ENCODE peak calls at places on chromosomes 7 and 10, in six cellular contexts. One of them, this sample, is unnamed.

GRCh38 chr7:131108212-131108980 is 219.3 kb upstream of the MKLN1 start:
- DNase-seq in NB4: peak; percentile 12
- DNase-seq in hepatocyte: no peak
- DNase-seq in GM12878: no peak
- DNase-seq in mammary epithelial cell: peak; percentile 23
- DNase-seq in foreskin fibroblast: no peak
- DNase-seq in this sample: peak; percentile 15

GRCh38 chr7:51054231-51054630 is 262.4 kb downstream of the COBL start:
- DNase-seq in NB4: no peak
- DNase-seq in hepatocyte: no peak
- DNase-seq in GM12878: no peak
- DNase-seq in mammary epithelial cell: no peak
- DNase-seq in foreskin fibroblast: no peak
- DNase-seq in this sample: no peak

GRCh38 chr7:143892527-143893300 is 9.3 kb downstream of the TCAF1 start:
- DNase-seq in NB4: peak; percentile 64
- DNase-seq in hepatocyte: no peak
- DNase-seq in GM12878: peak; percentile 19
- DNase-seq in mammary epithelial cell: peak; percentile 35
- DNase-seq in foreskin fibroblast: peak; percentile 38
- DNase-seq in this sample: peak; percentile 58

GRCh38 chr10:71542476-71542875 is 145.8 kb downstream of the CDH23 start:
- DNase-seq in NB4: no peak
- DNase-seq in hepatocyte: no peak
- DNase-seq in GM12878: no peak
- DNase-seq in mammary epithelial cell: no peak
- DNase-seq in foreskin fibroblast: no peak
- DNase-seq in this sample: no peak

GRCh38 chr7:70835658-70836057 is 296.3 kb upstream of the GALNT17 start:
- DNase-seq in NB4: no peak
- DNase-seq in hepatocyte: no peak
- DNase-seq in GM12878: no peak
- DNase-seq in mammary epithelial cell: no peak
- DNase-seq in foreskin fibroblast: no peak
- DNase-seq in this sample: no peak

GRCh38 chr7:44201813-44202212 is 1.0 kb downstream of the YKT6 start:
- DNase-seq in NB4: no peak
- DNase-seq in hepatocyte: no peak
- DNase-seq in GM12878: no peak
- DNase-seq in mammary epithelial cell: peak; percentile 39
- DNase-seq in foreskin fibroblast: no peak
- DNase-seq in this sample: peak; percentile 9

GRCh38 chr7:50262916-50263690 is 41.4 kb upstream of the IKZF1 start:
- DNase-seq in NB4: peak; percentile 89
- DNase-seq in hepatocyte: no peak
- DNase-seq in GM12878: no peak
- DNase-seq in mammary epithelial cell: peak; percentile 14
- DNase-seq in foreskin fibroblast: no peak
- DNase-seq in this sample: no peak

GRCh38 chr7:47688311-47689100 is 106.6 kb upstream of the TNS3 start:
- DNase-seq in NB4: no peak
- DNase-seq in hepatocyte: no peak
- DNase-seq in GM12878: no peak
- DNase-seq in mammary epithelial cell: no peak
- DNase-seq in foreskin fibroblast: no peak
- DNase-seq in this sample: no peak

GRCh38 chr7:158727690-158728089 is 23.1 kb upstream of the NCAPG2 start:
- DNase-seq in NB4: no peak
- DNase-seq in hepatocyte: no peak
- DNase-seq in GM12878: no peak
- DNase-seq in mammary epithelial cell: no peak
- DNase-seq in foreskin fibroblast: no peak
- DNase-seq in this sample: no peak

GRCh38 chr7:5543361-5543760 is 119.7 kb upstream of the TNRC18 start:
- DNase-seq in NB4: no peak
- DNase-seq in hepatocyte: no peak
- DNase-seq in GM12878: no peak
- DNase-seq in mammary epithelial cell: no peak
- DNase-seq in foreskin fibroblast: no peak
- DNase-seq in this sample: no peak

GRCh38 chr10:114764656-114765055 is 56.9 kb upstream of the FHIP2A start:
- DNase-seq in NB4: no peak
- DNase-seq in hepatocyte: no peak
- DNase-seq in GM12878: no peak
- DNase-seq in mammary epithelial cell: no peak
- DNase-seq in foreskin fibroblast: no peak
- DNase-seq in this sample: no peak

GRCh38 chr10:27713906-27714305 is 31.7 kb downstream of the MKX start:
- DNase-seq in NB4: no peak
- DNase-seq in hepatocyte: no peak
- DNase-seq in GM12878: no peak
- DNase-seq in mammary epithelial cell: no peak
- DNase-seq in foreskin fibroblast: no peak
- DNase-seq in this sample: no peak

GRCh38 chr7:139471740-139472353 is 11.6 kb downstream of the KLRG2 start:
- DNase-seq in NB4: no peak
- DNase-seq in hepatocyte: no peak
- DNase-seq in GM12878: no peak
- DNase-seq in mammary epithelial cell: peak; percentile 11
- DNase-seq in foreskin fibroblast: no peak
- DNase-seq in this sample: no peak

GRCh38 chr7:139482662-139483466 is 609 bp downstream of the KLRG2 start:
- DNase-seq in NB4: peak; percentile 55
- DNase-seq in hepatocyte: peak; percentile 41
- DNase-seq in GM12878: no peak
- DNase-seq in mammary epithelial cell: peak; percentile 20
- DNase-seq in foreskin fibroblast: no peak
- DNase-seq in this sample: no peak

GRCh38 chr10:33412261-33413092 is 78.0 kb upstream of the NRP1 start:
- DNase-seq in NB4: no peak
- DNase-seq in hepatocyte: peak; percentile 23
- DNase-seq in GM12878: no peak
- DNase-seq in mammary epithelial cell: peak; percentile 85
- DNase-seq in foreskin fibroblast: peak; percentile 91
- DNase-seq in this sample: peak; percentile 92

GRCh38 chr7:102841290-102841689 is 71.5 kb upstream of the LRRC17 start:
- DNase-seq in NB4: no peak
- DNase-seq in hepatocyte: no peak
- DNase-seq in GM12878: peak; percentile 24
- DNase-seq in mammary epithelial cell: no peak
- DNase-seq in foreskin fibroblast: no peak
- DNase-seq in this sample: no peak

GRCh38 chr10:95655571-95656290 is 780 bp downstream of the ALDH18A1 start:
- DNase-seq in NB4: peak; percentile 57
- DNase-seq in hepatocyte: peak; percentile 39
- DNase-seq in GM12878: peak; percentile 15
- DNase-seq in mammary epithelial cell: peak; percentile 12
- DNase-seq in foreskin fibroblast: peak; percentile 20
- DNase-seq in this sample: peak; percentile 22

GRCh38 chr7:96800824-96801223 is 91.2 kb upstream of the SEM1 start:
- DNase-seq in NB4: no peak
- DNase-seq in hepatocyte: no peak
- DNase-seq in GM12878: no peak
- DNase-seq in mammary epithelial cell: peak; percentile 62
- DNase-seq in foreskin fibroblast: no peak
- DNase-seq in this sample: no peak

GRCh38 chr7:69832356-69832755 is 234.1 kb downstream of the AUTS2 start:
- DNase-seq in NB4: no peak
- DNase-seq in hepatocyte: no peak
- DNase-seq in GM12878: no peak
- DNase-seq in mammary epithelial cell: no peak
- DNase-seq in foreskin fibroblast: no peak
- DNase-seq in this sample: no peak

GRCh38 chr10:28722065-28722803 is 44.9 kb downstream of the BAMBI start:
- DNase-seq in NB4: no peak
- DNase-seq in hepatocyte: peak; percentile 57
- DNase-seq in GM12878: no peak
- DNase-seq in mammary epithelial cell: peak; percentile 12
- DNase-seq in foreskin fibroblast: peak; percentile 35
- DNase-seq in this sample: peak; percentile 14

GRCh38 chr10:70779685-70780369 is 5.3 kb downstream of the TBATA start:
- DNase-seq in NB4: no peak
- DNase-seq in hepatocyte: no peak
- DNase-seq in GM12878: no peak
- DNase-seq in mammary epithelial cell: no peak
- DNase-seq in foreskin fibroblast: no peak
- DNase-seq in this sample: no peak

GRCh38 chr7:5714657-5715337 is 66.7 kb downstream of the RNF216 start:
- DNase-seq in NB4: no peak
- DNase-seq in hepatocyte: no peak
- DNase-seq in GM12878: no peak
- DNase-seq in mammary epithelial cell: no peak
- DNase-seq in foreskin fibroblast: no peak
- DNase-seq in this sample: no peak

DNA sequence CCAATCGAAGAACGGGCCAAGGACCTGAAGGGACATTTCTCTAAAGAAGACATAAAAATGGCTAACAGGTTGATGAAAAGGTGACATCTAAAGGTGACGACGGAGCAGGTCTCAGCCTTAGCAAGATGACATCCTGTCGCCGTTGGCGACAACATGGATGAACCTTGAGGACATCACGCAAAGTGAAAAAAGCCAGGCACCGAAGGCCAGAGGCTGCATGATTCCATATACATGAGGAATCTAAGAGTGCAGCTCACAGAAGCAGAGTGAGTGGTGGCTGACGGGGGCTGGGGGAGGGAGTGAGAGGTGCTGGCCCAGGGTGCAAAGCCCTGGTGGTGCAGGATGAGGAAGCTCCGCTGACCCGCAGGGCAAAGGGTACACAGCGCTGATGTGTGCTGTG is 34.1 kb upstream of the NKX6-2 start:
- DNase-seq in NB4: no peak
- DNase-seq in hepatocyte: no peak
- DNase-seq in GM12878: no peak
- DNase-seq in mammary epithelial cell: no peak
- DNase-seq in foreskin fibroblast: no peak
- DNase-seq in this sample: no peak
- H3K4me3 ChIP-seq in NB4: no peak overlapping the region
- H3K4me3 ChIP-seq in hepatocyte: no peak overlapping the region
- H3K4me3 ChIP-seq in GM12878: no peak overlapping the region
- H3K4me3 ChIP-seq in mammary epithelial cell: no peak overlapping the region
- H3K4me3 ChIP-seq in foreskin fibroblast: no peak overlapping the region
- H3K4me3 ChIP-seq in this sample: no peak overlapping the region

DNA sequence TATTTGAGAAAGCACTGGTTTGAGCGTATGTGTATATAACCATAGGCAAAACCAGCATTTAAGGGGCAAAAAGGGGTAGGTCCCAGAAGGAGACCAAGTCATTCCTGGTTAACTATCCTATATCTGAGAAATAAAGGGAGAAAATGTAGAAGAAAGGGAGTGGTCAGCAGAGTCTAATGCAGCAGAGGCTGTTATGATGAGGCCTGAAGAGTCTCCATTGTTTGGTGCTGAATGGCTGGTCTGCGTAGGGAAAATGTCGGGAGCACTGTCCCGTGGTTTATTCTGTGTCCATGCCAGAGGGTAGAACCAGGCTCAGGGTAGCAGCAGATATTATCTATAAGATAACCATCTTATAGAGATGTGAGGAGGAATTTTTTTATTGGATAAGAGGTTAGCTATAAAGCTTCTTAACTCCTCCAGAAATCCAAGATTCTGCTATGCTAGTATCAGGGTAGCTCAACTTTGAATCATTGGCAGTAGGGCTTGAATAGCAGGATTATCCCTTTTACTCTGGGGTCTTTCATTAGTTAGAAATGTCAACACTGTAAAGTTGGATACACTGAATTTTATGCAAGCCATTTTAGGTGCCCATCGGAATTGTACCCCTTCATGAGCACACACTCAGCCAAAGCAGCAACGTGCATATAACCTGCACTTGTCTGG is 312.1 kb upstream of the FZD1 start:
- DNase-seq in NB4: no peak
- DNase-seq in hepatocyte: no peak
- DNase-seq in GM12878: no peak
- DNase-seq in mammary epithelial cell: no peak
- DNase-seq in foreskin fibroblast: no peak
- DNase-seq in this sample: no peak
- H3K4me3 ChIP-seq in NB4: no peak overlapping the region
- H3K4me3 ChIP-seq in hepatocyte: no peak overlapping the region
- H3K4me3 ChIP-seq in GM12878: no peak overlapping the region
- H3K4me3 ChIP-seq in mammary epithelial cell: no peak overlapping the region
- H3K4me3 ChIP-seq in foreskin fibroblast: no peak overlapping the region
- H3K4me3 ChIP-seq in this sample: no peak overlapping the region

GRCh38 chr10:31928531-31929259 is at the start of gene ARHGAP12:
- DNase-seq in NB4: peak; percentile 84
- DNase-seq in hepatocyte: peak; percentile 94
- DNase-seq in GM12878: no peak
- DNase-seq in mammary epithelial cell: peak; percentile 82
- DNase-seq in foreskin fibroblast: peak; percentile 79
- DNase-seq in this sample: peak; percentile 75

GRCh38 chr10:31927597-31928530 is 767 bp downstream of the ARHGAP12 start:
- DNase-seq in NB4: peak; percentile 80
- DNase-seq in hepatocyte: peak; percentile 71
- DNase-seq in GM12878: no peak
- DNase-seq in mammary epithelial cell: peak; percentile 52
- DNase-seq in foreskin fibroblast: peak; percentile 38
- DNase-seq in this sample: no peak

GRCh38 chr10:31924833-31925232 is 3.8 kb downstream of the ARHGAP12 start:
- DNase-seq in NB4: no peak
- DNase-seq in hepatocyte: no peak
- DNase-seq in GM12878: no peak
- DNase-seq in mammary epithelial cell: no peak
- DNase-seq in foreskin fibroblast: no peak
- DNase-seq in this sample: no peak

GRCh38 chr10:31926765-31927596 is 1.6 kb downstream of the ARHGAP12 start:
- DNase-seq in NB4: peak; percentile 9
- DNase-seq in hepatocyte: peak; percentile 23
- DNase-seq in GM12878: no peak
- DNase-seq in mammary epithelial cell: peak; percentile 13
- DNase-seq in foreskin fibroblast: no peak
- DNase-seq in this sample: no peak

GRCh38 chr10:31926154-31926553 is 2.5 kb downstream of the ARHGAP12 start:
- DNase-seq in NB4: peak; percentile 35
- DNase-seq in hepatocyte: no peak
- DNase-seq in GM12878: no peak
- DNase-seq in mammary epithelial cell: peak; percentile 8
- DNase-seq in foreskin fibroblast: no peak
- DNase-seq in this sample: no peak
- H3K4me3 ChIP-seq in NB4: no peak overlapping the region
- H3K4me3 ChIP-seq in hepatocyte: no peak overlapping the region
- H3K4me3 ChIP-seq in GM12878: peak overlapping the region; percentile 33
- H3K4me3 ChIP-seq in mammary epithelial cell: peak overlapping the region; percentile 56
- H3K4me3 ChIP-seq in foreskin fibroblast: no peak overlapping the region
- H3K4me3 ChIP-seq in this sample: no peak overlapping the region

DNA sequence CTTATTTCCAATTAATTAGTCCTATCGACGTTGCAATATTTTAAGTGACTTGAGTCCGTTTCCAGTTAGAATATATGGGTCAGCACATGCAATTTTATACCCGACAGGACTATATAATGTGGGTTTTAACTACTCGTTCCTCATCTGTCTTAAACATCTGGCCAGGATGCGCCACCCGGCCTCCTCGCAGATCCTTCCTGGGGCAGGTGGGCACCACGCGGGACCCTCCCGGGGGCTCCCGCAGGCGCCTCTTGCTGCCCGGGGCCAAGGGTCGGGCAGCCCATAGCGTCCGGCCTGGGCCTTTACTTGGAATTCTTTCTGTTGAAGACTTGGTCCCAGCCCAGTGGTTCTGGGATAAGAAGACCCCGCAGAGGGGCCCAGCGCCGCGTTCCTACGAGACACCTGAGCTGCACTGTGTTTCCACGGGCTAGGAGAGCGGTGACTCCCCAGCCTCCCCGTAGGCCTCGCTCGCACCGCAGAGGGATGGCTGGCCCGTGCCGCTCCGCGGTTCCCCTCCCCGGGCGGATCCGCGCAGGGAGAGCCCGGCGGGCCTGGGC is 10.1 kb upstream of the MNX1 start:
- DNase-seq in NB4: no peak
- DNase-seq in hepatocyte: peak; percentile 5
- DNase-seq in GM12878: no peak
- DNase-seq in mammary epithelial cell: no peak
- DNase-seq in foreskin fibroblast: no peak
- DNase-seq in this sample: no peak
- H3K4me3 ChIP-seq in NB4: no peak overlapping the region
- H3K4me3 ChIP-seq in hepatocyte: no peak overlapping the region
- H3K4me3 ChIP-seq in GM12878: no peak overlapping the region
- H3K4me3 ChIP-seq in mammary epithelial cell: no peak overlapping the region
- H3K4me3 ChIP-seq in foreskin fibroblast: no peak overlapping the region
- H3K4me3 ChIP-seq in this sample: no peak overlapping the region